ENCODE peak calls at places on chromosomes 6 and 20, in ten cellular contexts. K is cardiac fibroblast; R is Karpas-422; F is esophagus squamous epithelium; Z is AG09309; B is BE2C; P is suprapubic skin; G is tibial artery; C is effector memory CD4-positive, alpha-beta T cell; O is lower lobe of right lung. A is an unnamed sample.

GRCh38 chr20:9626357-9626756 is 112.0 kb downstream of the LAMP5 start:
- DNase-seq in K (no peak), R (no peak), F (no peak), Z (no peak), B (no peak), P (no peak), G (no peak), C (no peak), O (no peak), A (no peak)

GRCh38 chr6:161418458-161418945 is 144.6 kb upstream of the AGPAT4 start:
- DNase-seq in K (peak), R (peak), F (no peak), Z (peak), B (peak), P (no peak), G (peak), C (no peak), O (no peak), A (peak)

GRCh38 chr20:9838378-9839295 is at the start of gene PAK5:
- DNase-seq in K (no peak), R (no peak), F (no peak), Z (no peak), B (peak), P (no peak), G (no peak), C (no peak), O (peak), A (peak)

GRCh38 chr6:122845464-122845863 is 56.4 kb downstream of the SMPDL3A start:
- DNase-seq in K (no peak), R (no peak), F (no peak), Z (no peak), B (no peak), P (no peak), G (no peak), C (no peak), O (no peak), A (no peak)

GRCh38 chr20:57103146-57103800 is 163.2 kb downstream of the BMP7 start:
- DNase-seq in K (no peak), R (no peak), F (no peak), Z (no peak), B (no peak), P (no peak), G (no peak), C (no peak), O (no peak), A (no peak)

GRCh38 chr6:17912521-17912920 is 74.9 kb downstream of the KIF13A start:
- DNase-seq in K (no peak), R (no peak), F (no peak), Z (no peak), B (no peak), P (no peak), G (no peak), C (no peak), O (no peak), A (no peak)

GRCh38 chr6:143264996-143265734 is 185.3 kb downstream of the ADAT2 start:
- DNase-seq in K (no peak), R (no peak), F (no peak), Z (no peak), B (no peak), P (no peak), G (no peak), C (no peak), O (no peak), A (no peak)

GRCh38 chr6:40369028-40369427 is 218.1 kb downstream of the LRFN2 start:
- DNase-seq in K (no peak), R (no peak), F (no peak), Z (no peak), B (no peak), P (no peak), G (no peak), C (no peak), O (no peak), A (no peak)

GRCh38 chr20:40176442-40176841 is 512.6 kb downstream of the MAFB start:
- DNase-seq in K (no peak), R (no peak), F (no peak), Z (no peak), B (no peak), P (no peak), G (no peak), C (no peak), O (no peak), A (no peak)

GRCh38 chr6:43772571-43773049 is 2.6 kb downstream of the VEGFA start:
- DNase-seq in K (peak), R (no peak), F (no peak), Z (no peak), B (peak), P (no peak), G (no peak), C (no peak), O (no peak), A (peak)

GRCh38 chr20:45963059-45964011 is 8.7 kb downstream of the ZNF335 start:
- DNase-seq in K (peak), R (peak), F (no peak), Z (no peak), B (no peak), P (no peak), G (peak), C (no peak), O (peak), A (peak)

GRCh38 chr6:139655783-139656705 is 281.6 kb upstream of the CITED2 start:
- DNase-seq in K (no peak), R (no peak), F (no peak), Z (no peak), B (no peak), P (no peak), G (no peak), C (no peak), O (no peak), A (no peak)

GRCh38 chr6:89034586-89035251 is 45.8 kb upstream of the PNRC1 start:
- DNase-seq in K (peak), R (no peak), F (no peak), Z (peak), B (no peak), P (no peak), G (peak), C (no peak), O (peak), A (no peak)

GRCh38 chr6:134198093-134198492 is 119.8 kb downstream of the SGK1 start:
- DNase-seq in K (no peak), R (no peak), F (no peak), Z (no peak), B (no peak), P (no peak), G (no peak), C (no peak), O (no peak), A (no peak)

GRCh38 chr20:52852695-52853094 is 119.5 kb upstream of the TSHZ2 start:
- DNase-seq in K (no peak), R (no peak), F (no peak), Z (no peak), B (no peak), P (no peak), G (no peak), C (no peak), O (no peak), A (no peak)

GRCh38 chr6:128327890-128328289 is 192.5 kb downstream of the PTPRK start:
- DNase-seq in K (peak), R (peak), F (no peak), Z (no peak), B (peak), P (no peak), G (no peak), C (no peak), O (no peak), A (peak)

GRCh38 chr6:12014027-12014872 is 2.1 kb downstream of the HIVEP1 start:
- DNase-seq in K (peak), R (no peak), F (no peak), Z (no peak), B (no peak), P (no peak), G (no peak), C (no peak), O (no peak), A (no peak)

GRCh38 chr6:134455319-134455718 is 137.4 kb upstream of the SGK1 start:
- DNase-seq in K (no peak), R (no peak), F (no peak), Z (no peak), B (no peak), P (no peak), G (no peak), C (no peak), O (no peak), A (no peak)

GRCh38 chr6:109082178-109082577 is 12.5 kb downstream of the SESN1 start:
- DNase-seq in K (peak), R (no peak), F (no peak), Z (peak), B (no peak), P (no peak), G (no peak), C (no peak), O (no peak), A (no peak)

GRCh38 chr6:158457616-158458278 is 102.1 kb upstream of the TMEM181 start:
- DNase-seq in K (peak), R (no peak), F (no peak), Z (no peak), B (no peak), P (no peak), G (no peak), C (no peak), O (no peak), A (no peak)

GRCh38 chr6:89023591-89024441 is 56.7 kb upstream of the PNRC1 start:
- DNase-seq in K (peak), R (no peak), F (no peak), Z (no peak), B (no peak), P (no peak), G (peak), C (no peak), O (no peak), A (no peak)

GRCh38 chr6:44498436-44498835 is 110.9 kb downstream of the CDC5L start:
- DNase-seq in K (no peak), R (no peak), F (no peak), Z (no peak), B (no peak), P (no peak), G (no peak), C (no peak), O (no peak), A (no peak)

GRCh38 chr20:341682-342081 is 5.2 kb upstream of the NRSN2 start:
- DNase-seq in K (peak), R (no peak), F (no peak), Z (no peak), B (peak), P (no peak), G (no peak), C (no peak), O (no peak), A (no peak)

GRCh38 chr6:89458720-89459119 is 25.8 kb downstream of the ANKRD6 start:
- DNase-seq in K (no peak), R (peak), F (no peak), Z (no peak), B (no peak), P (no peak), G (no peak), C (no peak), O (no peak), A (no peak)

GRCh38 chr6:31614674-31615578 is at the start of gene AIF1:
- DNase-seq in K (no peak), R (peak), F (no peak), Z (no peak), B (no peak), P (no peak), G (no peak), C (no peak), O (no peak), A (no peak)

GRCh38 chr6:127923135-127923534 is 22.3 kb upstream of the THEMIS start:
- DNase-seq in K (no peak), R (no peak), F (no peak), Z (no peak), B (peak), P (no peak), G (no peak), C (no peak), O (no peak), A (no peak)

GRCh38 chr6:24522090-24522820 is 27.5 kb downstream of the ALDH5A1 start:
- DNase-seq in K (peak), R (peak), F (no peak), Z (no peak), B (no peak), P (no peak), G (no peak), C (no peak), O (no peak), A (no peak)

GRCh38 chr20:6765469-6766058 is 1.9 kb upstream of the BMP2 start:
- DNase-seq in K (peak), R (peak), F (no peak), Z (peak), B (no peak), P (no peak), G (no peak), C (no peak), O (no peak), A (peak)

GRCh38 chr6:90190752-90191393 is 105.8 kb downstream of the BACH2 start:
- DNase-seq in K (no peak), R (no peak), F (no peak), Z (no peak), B (no peak), P (no peak), G (no peak), C (no peak), O (no peak), A (peak)

GRCh38 chr20:5654557-5654956 is 95.6 kb upstream of the SHLD1 start:
- DNase-seq in K (peak), R (no peak), F (no peak), Z (peak), B (no peak), P (no peak), G (no peak), C (no peak), O (no peak), A (no peak)

GRCh38 chr6:118706702-118707101 is 55.3 kb upstream of the CEP85L start:
- DNase-seq in K (no peak), R (no peak), F (no peak), Z (no peak), B (no peak), P (no peak), G (no peak), C (no peak), O (no peak), A (no peak)
- H3K4me3 ChIP-seq in K (no peak), R (no peak), F (no peak), Z (no peak), B (no peak), P (no peak), G (no peak), C (peak), O (no peak), A (peak)

GRCh38 chr6:5667737-5668136 is 339.0 kb downstream of the NRN1 start:
- DNase-seq in K (no peak), R (no peak), F (no peak), Z (no peak), B (no peak), P (no peak), G (no peak), C (no peak), O (no peak), A (no peak)
- H3K4me3 ChIP-seq in K (no peak), R (no peak), F (no peak), Z (no peak), B (no peak), P (no peak), G (no peak), C (peak), O (no peak), A (no peak)

GRCh38 chr6:2669067-2669710 is 81.5 kb downstream of the MYLK4 start:
- DNase-seq in K (no peak), R (no peak), F (no peak), Z (no peak), B (no peak), P (no peak), G (no peak), C (no peak), O (no peak), A (no peak)

GRCh38 chr6:2666906-2667575 is 83.7 kb downstream of the MYLK4 start:
- DNase-seq in K (no peak), R (no peak), F (no peak), Z (no peak), B (no peak), P (no peak), G (no peak), C (no peak), O (no peak), A (no peak)

GRCh38 chr6:2663123-2663522 is 87.6 kb downstream of the MYLK4 start:
- DNase-seq in K (no peak), R (peak), F (no peak), Z (no peak), B (no peak), P (no peak), G (no peak), C (no peak), O (no peak), A (no peak)

GRCh38 chr6:2665169-2666070 is 85.3 kb downstream of the MYLK4 start:
- DNase-seq in K (no peak), R (no peak), F (no peak), Z (no peak), B (no peak), P (no peak), G (no peak), C (no peak), O (no peak), A (no peak)

GRCh38 chr6:2667617-2668016 is 83.1 kb downstream of the MYLK4 start:
- DNase-seq in K (no peak), R (no peak), F (no peak), Z (no peak), B (no peak), P (no peak), G (no peak), C (no peak), O (no peak), A (no peak)
- H3K4me3 ChIP-seq in K (no peak), R (no peak), F (no peak), Z (no peak), B (no peak), P (no peak), G (no peak), C (no peak), O (no peak), A (no peak)

GRCh38 chr6:83861077-83861476 is 1.6 kb downstream of the CYB5R4 start:
- DNase-seq in K (no peak), R (peak), F (no peak), Z (no peak), B (no peak), P (no peak), G (no peak), C (no peak), O (no peak), A (no peak)
- H3K4me3 ChIP-seq in K (no peak), R (peak), F (no peak), Z (no peak), B (no peak), P (no peak), G (no peak), C (peak), O (peak), A (peak)

GRCh38 chr20:31824554-31825313 is 5.6 kb downstream of the MYLK2 start:
- DNase-seq in K (no peak), R (no peak), F (no peak), Z (no peak), B (no peak), P (no peak), G (no peak), C (no peak), O (no peak), A (no peak)

GRCh38 chr20:31824125-31824485 is 4.9 kb downstream of the MYLK2 start:
- DNase-seq in K (no peak), R (no peak), F (no peak), Z (no peak), B (no peak), P (no peak), G (no peak), C (no peak), O (no peak), A (no peak)

GRCh38 chr20:31827059-31827458 is 7.9 kb downstream of the MYLK2 start:
- DNase-seq in K (no peak), R (no peak), F (no peak), Z (no peak), B (no peak), P (no peak), G (no peak), C (no peak), O (no peak), A (no peak)

GRCh38 chr20:31823360-31824124 is 4.4 kb downstream of the MYLK2 start:
- DNase-seq in K (peak), R (no peak), F (no peak), Z (no peak), B (no peak), P (no peak), G (no peak), C (no peak), O (no peak), A (peak)

DNA sequence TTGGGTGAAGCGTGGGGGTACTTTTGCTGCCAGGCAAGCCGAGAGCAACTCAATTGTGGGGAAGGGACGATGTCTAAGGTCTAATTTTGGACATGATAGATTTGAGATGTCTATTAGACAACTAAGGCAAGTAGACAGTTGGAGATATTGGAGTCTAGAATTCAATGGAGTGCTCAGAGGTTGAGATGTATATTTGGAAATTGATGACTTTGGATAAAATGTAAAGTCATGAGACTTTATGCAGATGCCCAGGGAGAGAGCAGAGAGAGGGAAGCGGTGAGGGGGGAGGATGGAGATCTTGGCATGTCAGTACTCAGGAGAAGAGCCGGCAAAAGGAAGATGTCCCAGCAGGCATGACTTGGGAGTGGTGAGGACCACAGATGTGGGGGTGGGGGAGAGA is 6.9 kb downstream of the MYLK2 start:
- DNase-seq in K (no peak), R (no peak), F (no peak), Z (no peak), B (no peak), P (no peak), G (no peak), C (no peak), O (no peak), A (no peak)
- H3K4me3 ChIP-seq in K (no peak), R (no peak), F (no peak), Z (no peak), B (no peak), P (no peak), G (no peak), C (no peak), O (no peak), A (no peak)

DNA sequence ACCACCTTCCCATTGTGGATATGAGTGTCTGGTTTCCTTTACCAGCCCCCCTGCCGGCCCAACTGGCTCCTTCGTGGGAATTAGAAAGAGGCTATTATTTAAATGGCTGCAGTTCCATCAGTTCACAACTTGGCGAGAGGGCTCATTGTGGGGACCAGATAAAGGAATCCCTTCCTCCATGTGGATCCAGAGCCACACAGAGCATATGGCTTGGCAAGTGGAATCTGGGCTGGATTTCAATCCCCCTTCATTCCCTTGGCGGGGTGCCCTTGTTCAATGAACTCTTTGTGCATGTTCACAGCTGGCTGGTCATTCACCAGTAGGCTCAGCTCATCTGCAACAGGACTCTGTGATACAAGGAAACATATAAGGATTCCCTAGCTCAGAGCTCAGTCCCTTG is 140.6 kb downstream of the OPN5 start:
- DNase-seq in K (no peak), R (no peak), F (no peak), Z (no peak), B (no peak), P (no peak), G (no peak), C (no peak), O (no peak), A (no peak)
- H3K4me3 ChIP-seq in K (no peak), R (no peak), F (no peak), Z (no peak), B (no peak), P (no peak), G (no peak), C (no peak), O (no peak), A (no peak)

GRCh38 chr6:30163090-30163917 is at the start of gene TRIM15:
- DNase-seq in K (no peak), R (no peak), F (no peak), Z (no peak), B (no peak), P (no peak), G (no peak), C (no peak), O (no peak), A (no peak)

GRCh38 chr6:30167101-30167500 is 3.8 kb downstream of the TRIM15 start:
- DNase-seq in K (no peak), R (no peak), F (no peak), Z (no peak), B (no peak), P (no peak), G (no peak), C (no peak), O (no peak), A (peak)

GRCh38 chr6:30164714-30165113 is 1.4 kb downstream of the TRIM15 start:
- DNase-seq in K (no peak), R (no peak), F (no peak), Z (no peak), B (no peak), P (no peak), G (no peak), C (no peak), O (no peak), A (no peak)

GRCh38 chr6:30162265-30163089 is 869 bp upstream of the TRIM15 start:
- DNase-seq in K (no peak), R (no peak), F (no peak), Z (no peak), B (no peak), P (no peak), G (no peak), C (no peak), O (no peak), A (no peak)

GRCh38 chr6:30163918-30164654 is 740 bp downstream of the TRIM15 start:
- DNase-seq in K (no peak), R (no peak), F (no peak), Z (no peak), B (no peak), P (no peak), G (no peak), C (no peak), O (no peak), A (no peak)
- H3K4me3 ChIP-seq in K (no peak), R (no peak), F (no peak), Z (no peak), B (no peak), P (no peak), G (no peak), C (no peak), O (no peak), A (no peak)

GRCh38 chr6:76867182-76867581 is 596.1 kb downstream of the HTR1B start:
- DNase-seq in K (no peak), R (no peak), F (no peak), Z (no peak), B (no peak), P (no peak), G (no peak), C (no peak), O (no peak), A (no peak)
- H3K4me3 ChIP-seq in K (no peak), R (no peak), F (no peak), Z (no peak), B (no peak), P (no peak), G (no peak), C (no peak), O (no peak), A (no peak)

A was measured in MM.1S.